ENCODE peak calls at places on chromosomes 11 and 22, in eight cellular contexts. P is lower lobe of right lung, S is T-cell, Y is thoracic aorta, H is occipital lobe, O is NCI-H524 treated with DMSO at 0.1 percent for 48 hours, L is OCI-LY7, W is tibial artery. Q is an unnamed sample.

GRCh38 chr22:31950226-31950625 is 5.9 kb downstream of the YWHAH start:
- DNase-seq in L (no peak), H (no peak), W (peak), O (no peak), Y (no peak), S (no peak), P (no peak), Q (no peak)

GRCh38 chr11:64919627-64920026 is 2.6 kb upstream of the ATG2A start:
- DNase-seq in O (no peak), L (no peak), Y (no peak), S (no peak), H (no peak), W (no peak), P (no peak), Q (no peak)

GRCh38 chr11:94885133-94885532 is 88.2 kb downstream of the CWC15 start:
- DNase-seq in H (no peak), W (no peak), O (peak), L (peak), P (no peak), Y (no peak), S (no peak), Q (no peak)

GRCh38 chr11:132451942-132452601 is 1080.2 kb downstream of the OPCML start:
- DNase-seq in S (no peak), Y (no peak), H (no peak), W (no peak), O (no peak), L (no peak), P (no peak), Q (no peak)

GRCh38 chr11:130315354-130315970 is 745 bp upstream of the ZBTB44 start:
- DNase-seq in P (peak), L (peak), H (no peak), S (no peak), W (peak), O (no peak), Y (no peak), Q (no peak)

GRCh38 chr11:73200256-73200655 is 17.8 kb upstream of the P2RY2 start:
- DNase-seq in O (no peak), W (peak), S (no peak), Y (no peak), H (no peak), P (peak), L (no peak), Q (no peak)

GRCh38 chr22:22021160-22021750 is 38.7 kb upstream of the TOP3B start:
- DNase-seq in L (no peak), H (no peak), O (no peak), P (no peak), S (no peak), Y (no peak), W (no peak), Q (no peak)

GRCh38 chr22:26213826-26214225 is 44.6 kb downstream of the SEZ6L start:
- DNase-seq in P (no peak), W (no peak), L (no peak), O (no peak), H (no peak), Y (no peak), S (no peak), Q (no peak)

Q was measured in RWPE2.